ENCODE peak calls at places on chromosomes 4 and X, in eight cellular contexts. S, D, L, W, F, X, I and K are unnamed samples.

GRCh38 chr4:78653655-78654054 is 102.1 kb downstream of the ANXA3 start:
- DNase-seq in S (no peak), D (no peak), L (peak), W (no peak), F (no peak), X (peak), I (no peak), K (peak)

GRCh38 chrX:76428243-76429130 is 977 bp downstream of the MAGEE1 start:
- DNase-seq in S (peak), D (no peak), L (no peak), W (peak), F (no peak), X (no peak), I (no peak), K (no peak)

GRCh38 chrX:40410859-40411258 is 169.9 kb upstream of the ATP6AP2 start:
- DNase-seq in S (no peak), D (no peak), L (no peak), W (no peak), F (no peak), X (no peak), I (no peak), K (no peak)

GRCh38 chr4:108141213-108142045 is 27.3 kb downstream of the LEF1 start:
- DNase-seq in S (no peak), D (no peak), L (no peak), W (no peak), F (no peak), X (no peak), I (no peak), K (no peak)

GRCh38 chr4:8135666-8136065 is 22.9 kb downstream of the ABLIM2 start:
- DNase-seq in S (no peak), D (no peak), L (no peak), W (no peak), F (no peak), X (no peak), I (no peak), K (no peak)

GRCh38 chrX:29478336-29479069 is 736.9 kb upstream of the MAGEB2 start:
- DNase-seq in S (peak), D (no peak), L (peak), W (peak), F (no peak), X (peak), I (no peak), K (peak)

GRCh38 chr4:128347175-128347868 is 59.7 kb upstream of the PGRMC2 start:
- DNase-seq in S (no peak), D (no peak), L (no peak), W (peak), F (no peak), X (peak), I (no peak), K (peak)

GRCh38 chr4:53558061-53558801 is 33.1 kb downstream of the LNX1 start:
- DNase-seq in S (no peak), D (no peak), L (peak), W (no peak), F (no peak), X (peak), I (no peak), K (no peak)

GRCh38 chr4:97317691-97318090 is 825.6 kb downstream of the STPG2 start:
- DNase-seq in S (no peak), D (no peak), L (no peak), W (no peak), F (no peak), X (no peak), I (no peak), K (no peak)

GRCh38 chr4:82519776-82520175 is 42.0 kb downstream of the TMEM150C start:
- DNase-seq in S (no peak), D (no peak), L (peak), W (no peak), F (no peak), X (peak), I (no peak), K (no peak)

GRCh38 chr4:24642941-24643628 is 58.7 kb upstream of the DHX15 start:
- DNase-seq in S (no peak), D (no peak), L (no peak), W (no peak), F (no peak), X (peak), I (no peak), K (no peak)

GRCh38 chrX:153226344-153227190 is 47.5 kb downstream of the MAGEA1 start:
- DNase-seq in S (no peak), D (no peak), L (no peak), W (no peak), F (peak), X (peak), I (peak), K (peak)

GRCh38 chr4:46444318-46444717 is 54.4 kb upstream of the GABRA2 start:
- DNase-seq in S (no peak), D (no peak), L (no peak), W (no peak), F (no peak), X (peak), I (no peak), K (no peak)

GRCh38 chr4:41339812-41340809 is 83.4 kb downstream of the UCHL1 start:
- DNase-seq in S (no peak), D (no peak), L (peak), W (no peak), F (no peak), X (peak), I (no peak), K (no peak)

GRCh38 chrX:124863303-124863702 is 456.4 kb upstream of the TEX13C start:
- DNase-seq in S (no peak), D (no peak), L (no peak), W (no peak), F (no peak), X (no peak), I (no peak), K (peak)

GRCh38 chr4:87390931-87391782 is at the start of gene HSD17B11:
- DNase-seq in S (peak), D (peak), L (peak), W (peak), F (peak), X (peak), I (peak), K (peak)
- TF ChIP-seq POLR2A in S (peak), D (peak), L (peak), W (no peak), F (peak), X (no peak), I (peak), K (peak)

DNA sequence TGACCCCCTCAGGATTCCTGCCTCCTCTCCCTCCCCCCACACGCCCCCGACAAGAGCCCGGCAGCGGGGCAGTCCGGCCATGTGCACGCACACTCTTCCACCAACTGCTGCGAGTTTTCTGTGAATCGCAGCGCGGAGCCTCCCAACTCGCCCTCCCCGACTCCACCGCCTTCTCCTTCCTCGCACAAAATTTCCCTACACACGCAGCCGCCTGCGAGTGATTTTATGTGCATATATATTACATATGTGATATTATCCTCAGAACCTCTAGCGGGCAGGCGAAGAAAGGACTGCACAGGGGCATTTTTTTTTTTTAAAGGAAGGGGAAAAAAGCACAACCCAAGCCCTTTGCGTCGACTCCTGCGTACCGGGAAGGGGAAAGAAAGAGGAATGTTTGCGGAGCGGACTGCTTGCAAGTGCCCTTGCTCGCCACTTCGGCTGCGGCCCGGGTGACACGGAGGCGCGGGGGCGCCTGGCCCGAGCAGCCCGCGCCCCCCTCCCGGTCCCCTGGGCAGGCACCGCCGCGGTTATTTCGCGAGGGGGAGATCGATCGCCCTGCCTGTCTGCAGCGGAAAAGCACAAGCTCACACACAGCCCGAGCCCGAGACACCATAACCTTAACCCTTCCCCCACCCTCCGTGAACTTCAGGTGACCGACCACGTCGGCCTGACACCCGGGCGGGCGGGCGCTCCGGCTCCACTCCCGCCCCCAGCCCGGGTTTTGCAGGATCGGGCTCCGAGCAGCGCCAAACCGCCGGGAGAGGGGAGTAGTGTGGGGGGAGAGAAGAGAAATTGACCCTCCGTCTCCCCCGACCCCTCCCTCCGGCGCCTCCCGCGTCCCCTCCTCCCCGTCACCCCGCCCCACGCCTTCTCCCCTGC is 2.2 kb downstream of the ZNF827 start:
- DNase-seq in S (peak), D (peak), L (peak), W (peak), F (no peak), X (peak), I (peak), K (peak)
- TF ChIP-seq POLR2A in S (no peak), D (no peak), L (no peak), W (no peak), F (no peak), X (no peak), I (no peak), K (no peak)

DNA sequence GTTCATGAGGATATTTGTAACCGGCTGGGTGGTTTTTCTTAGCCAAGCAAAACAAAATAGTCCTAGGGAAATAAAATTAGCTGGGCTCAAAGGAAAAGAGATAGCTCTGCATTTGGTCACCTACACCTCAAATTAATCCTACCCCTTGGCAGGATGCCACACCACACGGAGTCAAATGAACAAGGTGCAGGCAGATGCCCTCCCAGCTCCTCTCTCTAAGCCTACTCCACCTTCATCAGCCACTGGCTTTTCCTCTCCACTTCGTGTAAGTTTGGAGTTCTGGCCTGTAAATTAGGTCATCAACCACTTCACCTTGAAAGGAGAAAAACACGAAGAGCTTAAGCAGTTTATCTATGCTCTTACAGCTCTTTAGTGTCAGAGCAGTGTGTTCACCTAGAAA is 1.4 kb downstream of the DDIT4L start:
- DNase-seq in S (no peak), D (no peak), L (no peak), W (no peak), F (no peak), X (no peak), I (no peak), K (no peak)
- TF ChIP-seq POLR2A in S (no peak), D (no peak), L (no peak), W (no peak), F (no peak), X (no peak), I (no peak), K (no peak)

DNA sequence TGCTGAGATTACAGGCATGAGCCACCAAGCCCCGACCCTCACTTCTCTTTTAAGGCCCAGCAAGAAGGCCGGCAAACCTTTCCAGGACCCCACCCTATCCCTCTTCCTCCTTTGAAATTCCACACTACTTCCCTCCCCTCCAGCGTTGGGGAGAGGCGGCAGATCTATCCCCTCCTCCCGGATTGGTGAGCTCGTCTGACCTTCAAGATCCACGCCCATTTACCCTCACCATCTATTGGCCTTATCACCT is 4.5 kb upstream of the PRICKLE3 start:
- DNase-seq in S (no peak), D (no peak), L (no peak), W (no peak), F (peak), X (no peak), I (no peak), K (no peak)
- TF ChIP-seq POLR2A in S (peak), D (peak), L (peak), W (no peak), F (peak), X (no peak), I (peak), K (no peak)

DNA sequence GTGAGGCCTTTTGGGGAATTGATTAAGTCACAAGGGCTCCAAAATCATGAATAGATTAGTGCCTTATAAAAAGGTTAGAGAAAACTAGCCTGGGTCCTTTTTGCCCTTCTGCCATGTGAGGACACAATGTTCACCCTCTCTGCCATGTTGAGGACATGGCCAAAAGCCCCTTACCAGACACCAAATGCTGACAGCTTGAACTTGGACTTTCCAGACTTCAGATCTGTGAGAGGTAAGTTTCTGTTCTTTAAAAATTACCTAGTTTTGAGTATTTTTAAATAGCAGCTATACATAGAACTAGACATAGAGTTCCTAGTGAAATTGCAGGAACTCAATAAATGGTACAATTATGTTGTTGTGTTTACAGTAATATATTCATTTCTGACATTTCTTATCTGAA is 1214.4 kb downstream of the ADGRL3 start:
- DNase-seq in S (no peak), D (no peak), L (no peak), W (no peak), F (no peak), X (no peak), I (no peak), K (no peak)
- TF ChIP-seq POLR2A in S (no peak), D (no peak), L (no peak), W (no peak), F (no peak), X (no peak), I (no peak), K (no peak)

DNA sequence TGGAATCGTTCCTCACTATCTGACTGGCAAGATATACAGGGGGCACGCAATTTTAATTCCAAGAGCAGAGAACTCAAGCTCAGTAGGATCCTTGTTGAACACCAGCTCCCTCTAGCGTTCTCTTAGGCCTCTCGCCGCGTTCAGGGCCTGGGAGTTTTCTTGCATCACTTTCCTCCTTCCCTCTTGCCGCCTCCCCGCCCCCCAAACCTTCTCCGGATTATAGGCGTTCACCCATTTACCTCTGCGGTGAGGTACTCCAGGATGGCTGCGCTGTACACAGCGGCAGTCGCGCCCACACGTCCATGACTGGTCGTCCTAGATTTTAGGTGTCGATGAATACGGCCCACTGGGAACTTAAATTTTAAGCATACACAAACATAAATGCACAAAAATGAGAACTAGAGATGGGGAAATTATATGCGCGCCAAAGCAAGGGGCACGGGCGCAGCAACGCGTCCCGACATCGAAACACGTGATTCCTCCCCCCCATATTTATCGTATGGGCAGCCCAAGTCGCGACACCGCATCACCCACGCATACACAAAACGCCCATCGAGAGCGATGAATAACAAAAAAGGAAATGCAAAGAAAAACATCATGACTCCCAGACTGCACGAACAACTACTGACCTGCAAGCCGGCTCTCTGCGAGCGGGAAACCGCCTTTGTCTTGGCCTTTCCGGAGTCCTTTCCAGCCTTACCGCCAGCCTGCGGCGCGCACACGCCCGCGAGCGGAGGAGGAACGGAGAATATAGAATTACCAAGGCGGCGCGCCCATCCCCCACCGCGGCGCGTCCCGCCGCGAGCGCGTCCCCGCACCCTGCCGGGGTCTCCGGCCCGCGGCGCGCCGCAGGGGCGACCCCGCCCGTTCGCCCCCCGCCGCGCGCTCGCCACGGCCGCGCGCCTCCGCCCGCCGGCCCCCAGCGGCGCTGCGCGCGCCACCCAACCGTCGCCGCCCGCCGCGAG is 759 bp downstream of the H2AZ1 start:
- DNase-seq in S (peak), D (peak), L (peak), W (peak), F (peak), X (peak), I (peak), K (peak)
- TF ChIP-seq POLR2A in S (no peak), D (no peak), L (no peak), W (no peak), F (no peak), X (no peak), I (peak), K (peak)

GRCh38 chrX:57155171-57155570 is 18.0 kb upstream of the SPIN2A start:
- DNase-seq in S (no peak), D (no peak), L (no peak), W (no peak), F (no peak), X (no peak), I (no peak), K (no peak)
- TF ChIP-seq POLR2A in S (no peak), D (no peak), L (no peak), W (no peak), F (no peak), X (no peak), I (no peak), K (no peak)

GRCh38 chrX:109536439-109537323 is at the start of gene NXT2:
- DNase-seq in S (peak), D (peak), L (peak), W (peak), F (peak), X (peak), I (peak), K (peak)
- TF ChIP-seq POLR2A in S (peak), D (peak), L (peak), W (no peak), F (peak), X (peak), I (peak), K (peak)

GRCh38 chrX:129540068-129540653 is at the start of gene OCRL:
- DNase-seq in S (peak), D (peak), L (peak), W (peak), F (peak), X (peak), I (peak), K (peak)
- TF ChIP-seq POLR2A in S (no peak), D (no peak), L (no peak), W (no peak), F (peak), X (no peak), I (no peak), K (no peak)